ENCODE peak calls at places on chromosomes 7 and 10, in five cellular contexts. One of them, this sample, is unnamed.

GRCh38 chr10:30825022-30825421 is 195.5 kb upstream of the LYZL2 start:
- DNase-seq in heart right ventricle: no peak
- DNase-seq in neural progenitor cell: no peak
- DNase-seq in brain microvascular endothelial cell: no peak
- DNase-seq in GM13977: no peak
- DNase-seq in this sample: no peak

GRCh38 chr7:121097577-121097976 is 109.1 kb downstream of the CPED1 start:
- DNase-seq in neural progenitor cell: peak
- DNase-seq in heart right ventricle: no peak
- DNase-seq in GM13977: no peak
- DNase-seq in brain microvascular endothelial cell: no peak
- DNase-seq in this sample: no peak

GRCh38 chr10:95864906-95865813 is 42.6 kb upstream of the CC2D2B start:
- DNase-seq in brain microvascular endothelial cell: peak
- DNase-seq in neural progenitor cell: peak
- DNase-seq in GM13977: peak
- DNase-seq in heart right ventricle: no peak
- DNase-seq in this sample: no peak

GRCh38 chr7:92133133-92133736 is 1.0 kb downstream of the CYP51A1 start:
- DNase-seq in neural progenitor cell: no peak
- DNase-seq in heart right ventricle: no peak
- DNase-seq in GM13977: peak
- DNase-seq in brain microvascular endothelial cell: no peak
- DNase-seq in this sample: no peak

GRCh38 chr10:121317374-121317773 is 280.9 kb downstream of the FGFR2 start:
- DNase-seq in neural progenitor cell: no peak
- DNase-seq in GM13977: no peak
- DNase-seq in heart right ventricle: no peak
- DNase-seq in brain microvascular endothelial cell: no peak
- DNase-seq in this sample: no peak

GRCh38 chr10:118054383-118054782 is 7.6 kb upstream of the RAB11FIP2 start:
- DNase-seq in brain microvascular endothelial cell: no peak
- DNase-seq in neural progenitor cell: no peak
- DNase-seq in GM13977: no peak
- DNase-seq in heart right ventricle: no peak
- DNase-seq in this sample: no peak

GRCh38 chr10:1715821-1716220 is 21.5 kb downstream of the ADARB2 start:
- DNase-seq in brain microvascular endothelial cell: no peak
- DNase-seq in neural progenitor cell: peak
- DNase-seq in heart right ventricle: no peak
- DNase-seq in GM13977: no peak
- DNase-seq in this sample: no peak

GRCh38 chr7:2123360-2123759 is 109.4 kb downstream of the MAD1L1 start:
- DNase-seq in heart right ventricle: no peak
- DNase-seq in GM13977: no peak
- DNase-seq in neural progenitor cell: no peak
- DNase-seq in brain microvascular endothelial cell: no peak
- DNase-seq in this sample: no peak

GRCh38 chr7:151631149-151631967 is 111.7 kb upstream of the RHEB start:
- DNase-seq in brain microvascular endothelial cell: peak
- DNase-seq in neural progenitor cell: peak
- DNase-seq in heart right ventricle: no peak
- DNase-seq in GM13977: no peak
- DNase-seq in this sample: no peak

GRCh38 chr10:130190737-130191115 is 54.5 kb downstream of the GLRX3 start:
- DNase-seq in GM13977: peak
- DNase-seq in heart right ventricle: no peak
- DNase-seq in neural progenitor cell: no peak
- DNase-seq in brain microvascular endothelial cell: no peak
- DNase-seq in this sample: no peak

GRCh38 chr7:115879171-115879570 is 151.4 kb downstream of the TFEC start:
- DNase-seq in neural progenitor cell: no peak
- DNase-seq in GM13977: no peak
- DNase-seq in heart right ventricle: no peak
- DNase-seq in brain microvascular endothelial cell: no peak
- DNase-seq in this sample: no peak

GRCh38 chr10:112532053-112532658 is 85.1 kb downstream of the VTI1A start:
- DNase-seq in heart right ventricle: no peak
- DNase-seq in brain microvascular endothelial cell: no peak
- DNase-seq in neural progenitor cell: no peak
- DNase-seq in GM13977: peak
- DNase-seq in this sample: no peak

GRCh38 chr7:96614154-96614867 is 95.3 kb downstream of the SEM1 start:
- DNase-seq in brain microvascular endothelial cell: no peak
- DNase-seq in neural progenitor cell: no peak
- DNase-seq in GM13977: no peak
- DNase-seq in heart right ventricle: no peak
- DNase-seq in this sample: no peak

GRCh38 chr10:43759216-43759615 is 110.5 kb upstream of the ZNF32 start:
- DNase-seq in GM13977: no peak
- DNase-seq in brain microvascular endothelial cell: no peak
- DNase-seq in heart right ventricle: no peak
- DNase-seq in neural progenitor cell: no peak
- DNase-seq in this sample: no peak

GRCh38 chr10:91616124-91616523 is 16.7 kb downstream of the PPP1R3C start:
- DNase-seq in neural progenitor cell: no peak
- DNase-seq in brain microvascular endothelial cell: no peak
- DNase-seq in heart right ventricle: no peak
- DNase-seq in GM13977: no peak
- DNase-seq in this sample: no peak

GRCh38 chr7:1843921-1844335 is 173.9 kb downstream of the ELFN1 start:
- DNase-seq in neural progenitor cell: no peak
- DNase-seq in GM13977: no peak
- DNase-seq in heart right ventricle: no peak
- DNase-seq in brain microvascular endothelial cell: no peak
- DNase-seq in this sample: peak

GRCh38 chr7:100799037-100799896 is 28.1 kb downstream of the EPHB4 start:
- DNase-seq in GM13977: peak
- DNase-seq in neural progenitor cell: peak
- DNase-seq in heart right ventricle: peak
- DNase-seq in brain microvascular endothelial cell: peak
- DNase-seq in this sample: peak